ENCODE peak calls at places on chromosome 9, in six cellular contexts. R is mucosa of descending colon; G is activated naive CD4-positive, alpha-beta T cell; U is HT1080; V is WTC11; K is Calu3. C is an unnamed sample.

GRCh38 chr9:136507992-136508375 is 25.1 kb upstream of the SEC16A start:
- DNase-seq in U (no peak), R (no peak), G (no peak), K (no peak), V (no peak), C (no peak)

GRCh38 chr9:137387034-137387890 is 35.7 kb downstream of the EXD3 start:
- DNase-seq in V (no peak), K (no peak), G (peak), U (no peak), R (no peak), C (no peak)

GRCh38 chr9:92711844-92712243 is 41.9 kb upstream of the IPPK start:
- DNase-seq in K (no peak), R (no peak), G (no peak), V (no peak), U (no peak), C (no peak)

GRCh38 chr9:132631685-132632084 is 38.1 kb downstream of the DDX31 start:
- DNase-seq in K (no peak), V (no peak), U (no peak), R (no peak), G (no peak), C (no peak)

GRCh38 chr9:7935666-7936065 is 136.1 kb upstream of the DMAC1 start:
- DNase-seq in R (no peak), U (no peak), V (no peak), G (no peak), K (no peak), C (no peak)

GRCh38 chr9:14660721-14661120 is 32.5 kb downstream of the ZDHHC21 start:
- DNase-seq in U (no peak), G (no peak), R (no peak), V (no peak), K (no peak), C (no peak)

GRCh38 chr9:86434039-86434726 is 80.0 kb upstream of the TUT7 start:
- DNase-seq in V (no peak), U (peak), G (no peak), R (peak), K (peak), C (no peak)

GRCh38 chr9:120386390-120387131 is 193.4 kb downstream of the CDK5RAP2 start:
- DNase-seq in R (peak), V (no peak), U (no peak), G (no peak), K (no peak), C (no peak)

GRCh38 chr9:38432922-38433510 is 8.8 kb upstream of the IGFBPL1 start:
- DNase-seq in K (peak), U (no peak), G (no peak), V (no peak), R (peak), C (no peak)

GRCh38 chr9:137034709-137035506 is 3.0 kb upstream of the FUT7 start:
- DNase-seq in G (peak), K (peak), R (peak), U (peak), V (peak), C (peak)

GRCh38 chr9:4936823-4937222 is 48.2 kb upstream of the JAK2 start:
- DNase-seq in U (no peak), K (no peak), R (no peak), G (no peak), V (no peak), C (no peak)